ENCODE peak calls at places on chromosomes 7 and 10, in seven cellular contexts. S is HCT116, E is GM23338, Y is SK-N-SH, C is GM12891, Z is HL-60, O is prostate gland. I is an unnamed sample.
A peak's percentile ranks its signal among the peaks of the same experiment; 100 is the strongest.

GRCh38 chr7:80807166-80807900 is 111.5 kb downstream of the SEMA3C start:
- DNase-seq in Z (no peak), C (no peak), O (no peak), E (no peak), Y (no peak), S (no peak), I (no peak)

GRCh38 chr10:122417667-122418066 is 36.8 kb upstream of the ARMS2 start:
- DNase-seq in C (no peak), Y (peak; percentile 39), O (no peak), Z (no peak), E (no peak), S (no peak), I (no peak)

GRCh38 chr10:108782411-108782810 is 1140.9 kb downstream of the XPNPEP1 start:
- DNase-seq in O (no peak), Y (no peak), E (no peak), C (no peak), Z (no peak), S (no peak), I (no peak)

GRCh38 chr7:48680996-48681395 is 243.4 kb upstream of the CDC14C start:
- DNase-seq in S (no peak), C (no peak), Z (no peak), E (no peak), Y (no peak), O (no peak), I (no peak)

GRCh38 chr7:96080021-96080420 is 241.9 kb downstream of the SLC25A13 start:
- DNase-seq in S (no peak), C (no peak), Z (no peak), Y (no peak), O (no peak), E (no peak), I (no peak)

GRCh38 chr10:125187238-125188194 is 27.2 kb upstream of the CTBP2 start:
- DNase-seq in Y (no peak), C (no peak), Z (no peak), O (no peak), S (no peak), E (no peak), I (no peak)

GRCh38 chr7:40673285-40673684 is 538.5 kb downstream of the SUGCT start:
- DNase-seq in C (no peak), Z (no peak), E (no peak), Y (no peak), O (no peak), S (no peak), I (peak; percentile 10)

GRCh38 chr7:39741942-39742623 is 118.7 kb downstream of the RALA start:
- DNase-seq in Z (peak; percentile 62), Y (peak; percentile 37), C (no peak), O (no peak), S (no peak), E (peak; percentile 97), I (no peak)

GRCh38 chr7:95396136-95397032 is at the start of gene PON3:
- DNase-seq in O (no peak), E (peak; percentile 90), C (no peak), Z (no peak), S (peak; percentile 22), Y (no peak), I (peak; percentile 61)

GRCh38 chr7:48376263-48376662 is 205.0 kb downstream of the ABCA13 start:
- DNase-seq in C (no peak), S (no peak), E (no peak), Z (no peak), Y (no peak), O (no peak), I (no peak)

GRCh38 chr10:77398558-77398957 is 239.1 kb downstream of the KCNMA1 start:
- DNase-seq in O (no peak), C (no peak), Z (no peak), S (no peak), E (no peak), Y (no peak), I (no peak)

GRCh38 chr7:50531928-50532327 is 33.3 kb downstream of the DDC start:
- DNase-seq in O (no peak), Y (peak; percentile 74), E (no peak), C (no peak), Z (no peak), S (no peak), I (no peak)

GRCh38 chr10:45438457-45439090 is 64.6 kb downstream of the ALOX5 start:
- DNase-seq in Z (no peak), S (no peak), Y (no peak), O (no peak), E (no peak), C (no peak), I (no peak)

GRCh38 chr10:86263209-86263608 is 103.4 kb downstream of the GRID1 start:
- DNase-seq in O (no peak), Z (no peak), Y (peak; percentile 31), E (peak; percentile 47), S (no peak), C (no peak), I (no peak)

GRCh38 chr10:68606918-68607317 is 46.8 kb downstream of the TET1 start:
- DNase-seq in C (no peak), E (no peak), Y (no peak), O (no peak), S (no peak), Z (no peak), I (no peak)

GRCh38 chr7:108535257-108535656 is 9.3 kb upstream of the PNPLA8 start:
- DNase-seq in Z (peak; percentile 22), C (no peak), E (no peak), Y (no peak), O (no peak), S (no peak), I (no peak)

GRCh38 chr10:22560391-22561239 is 153.8 kb downstream of the PIP4K2A start:
- DNase-seq in Z (no peak), E (no peak), Y (no peak), O (no peak), C (no peak), S (no peak), I (no peak)

GRCh38 chr10:95254629-95255028 is 36.2 kb downstream of the PDLIM1 start:
- DNase-seq in S (no peak), E (no peak), O (no peak), Y (no peak), Z (no peak), C (no peak), I (no peak)

GRCh38 chr7:116630932-116631449 is 41.0 kb upstream of the MET start:
- DNase-seq in S (peak; percentile 96), O (no peak), C (no peak), Z (no peak), Y (no peak), E (peak; percentile 36), I (peak; percentile 93)

GRCh38 chr10:76113952-76114351 is 682.5 kb downstream of the LRMDA start:
- DNase-seq in Y (no peak), Z (no peak), E (no peak), S (no peak), C (no peak), O (no peak), I (no peak)

GRCh38 chr7:151172273-151173141 is 5.0 kb upstream of the GBX1 start:
- DNase-seq in S (peak; percentile 61), C (peak; percentile 85), Z (peak; percentile 69), O (peak; percentile 63), E (peak; percentile 85), Y (peak; percentile 97), I (peak; percentile 54)
- TF ChIP-seq POLR2AphosphoS5 in S (peak; percentile 29), C (no peak), Z (no peak), O (peak; percentile 82), E (no peak), Y (no peak), I (no peak)

GRCh38 chr7:87935373-87935706 is 1.3 kb downstream of the ADAM22 start:
- DNase-seq in O (no peak), Z (no peak), E (peak; percentile 11), C (no peak), Y (no peak), S (no peak), I (no peak)

GRCh38 chr7:87933605-87933952 is 472 bp upstream of the ADAM22 start:
- DNase-seq in E (no peak), Y (no peak), C (no peak), S (no peak), O (no peak), Z (no peak), I (no peak)

GRCh38 chr7:87934699-87935372 is 785 bp downstream of the ADAM22 start:
- DNase-seq in E (peak; percentile 63), C (peak; percentile 25), S (no peak), Z (no peak), O (no peak), Y (peak; percentile 81), I (no peak)

GRCh38 chr7:87933953-87934698 is at the start of gene ADAM22:
- DNase-seq in Y (peak; percentile 98), S (peak; percentile 87), E (peak; percentile 96), Z (peak; percentile 74), C (peak; percentile 80), O (peak; percentile 85), I (peak; percentile 30)
- TF ChIP-seq POLR2AphosphoS5 in Y (peak; percentile 71), S (peak; percentile 95), E (peak; percentile 92), Z (no peak), C (peak; percentile 79), O (peak; percentile 67), I (no peak)

DNA sequence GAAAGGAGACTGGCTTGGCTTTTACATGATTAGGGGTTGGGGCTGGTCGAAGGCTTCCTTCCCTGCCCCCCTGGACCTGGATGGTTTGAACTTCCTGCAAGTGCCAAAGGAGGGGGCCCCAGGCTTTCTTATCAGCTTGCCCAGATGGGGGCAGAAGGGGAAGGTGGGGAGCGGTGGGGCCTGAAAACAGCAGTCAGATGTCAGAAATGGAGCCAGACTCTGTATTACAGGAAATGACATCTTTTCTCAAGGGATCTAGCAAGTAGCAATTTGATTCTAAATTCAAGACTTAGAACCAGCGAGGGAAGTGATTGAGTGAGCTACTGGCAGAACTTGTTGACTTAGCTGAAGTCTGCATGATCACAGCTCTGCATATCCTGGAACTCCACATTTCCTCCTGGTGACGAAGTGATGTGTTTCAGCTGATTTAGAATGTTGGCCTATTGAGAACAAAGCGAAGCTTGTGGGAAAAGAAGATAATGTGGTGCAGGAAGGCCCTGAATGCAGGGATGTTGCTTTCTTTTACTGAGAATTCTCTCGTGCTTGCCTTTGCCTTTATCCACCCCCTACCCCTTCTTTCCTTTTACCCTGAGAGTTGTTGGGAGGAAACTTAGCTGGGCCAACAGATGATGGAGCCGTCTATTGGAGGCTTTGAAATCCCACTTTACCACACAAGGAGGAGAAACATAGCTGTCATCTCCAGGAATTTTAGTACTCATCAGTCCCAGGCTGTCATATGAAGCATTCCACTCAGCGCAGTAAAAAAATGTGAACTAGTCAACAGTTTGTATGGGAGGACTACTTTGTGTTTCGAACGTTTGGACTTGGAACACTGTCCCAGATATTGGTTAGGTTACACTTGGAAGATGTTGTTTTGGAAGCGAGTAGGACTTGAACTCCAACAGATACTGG is 43.2 kb downstream of the CCNY start:
- DNase-seq in Y (no peak), O (no peak), E (peak; percentile 67), Z (peak; percentile 44), S (no peak), C (no peak), I (no peak)
- TF ChIP-seq POLR2AphosphoS5 in Y (no peak), O (peak; percentile 37), E (no peak), Z (no peak), S (no peak), C (no peak), I (no peak)

GRCh38 chr10:11337516-11337915 is 273.9 kb downstream of the USP6NL start:
- DNase-seq in S (no peak), Z (peak; percentile 19), O (no peak), E (peak; percentile 34), C (peak; percentile 27), Y (no peak), I (no peak)
- TF ChIP-seq POLR2AphosphoS5 in S (no peak), Z (no peak), O (no peak), E (no peak), C (peak; percentile 70), Y (no peak), I (no peak)

I was measured in Panc1.